ENCODE peak calls at places on chromosomes 6 and 20, in seven cellular contexts. Y is psoas muscle, F is AG10803, A is ovary, K is SW 1271, D is kidney tubule cell, W is heart left ventricle. E is an unnamed sample.

GRCh38 chr6:44569931-44570385 is 182.5 kb downstream of the CDC5L start:
- DNase-seq in Y (peak), F (peak), A (no peak), K (no peak), D (no peak), W (peak), E (no peak)

GRCh38 chr20:61263084-61263695 is 11.1 kb downstream of the CDH4 start:
- DNase-seq in Y (no peak), F (peak), A (no peak), K (peak), D (peak), W (no peak), E (no peak)

GRCh38 chr6:154277578-154278128 is 79.0 kb downstream of the IPCEF1 start:
- DNase-seq in Y (no peak), F (no peak), A (no peak), K (no peak), D (no peak), W (no peak), E (no peak)

GRCh38 chr20:57656821-57657536 is 36.8 kb upstream of the ZBP1 start:
- DNase-seq in Y (peak), F (no peak), A (peak), K (no peak), D (no peak), W (peak), E (peak)

GRCh38 chr6:111764238-111765182 is 108.7 kb downstream of the FYN start:
- DNase-seq in Y (no peak), F (no peak), A (no peak), K (no peak), D (no peak), W (no peak), E (no peak)

GRCh38 chr6:18883268-18883667 is 496.1 kb downstream of the RNF144B start:
- DNase-seq in Y (no peak), F (no peak), A (no peak), K (no peak), D (no peak), W (no peak), E (no peak)

GRCh38 chr6:17907467-17908229 is 79.8 kb downstream of the KIF13A start:
- DNase-seq in Y (peak), F (peak), A (no peak), K (peak), D (peak), W (peak), E (peak)

GRCh38 chr6:140485740-140486467 is 1111.5 kb upstream of the CITED2 start:
- DNase-seq in Y (no peak), F (peak), A (peak), K (peak), D (peak), W (peak), E (no peak)

GRCh38 chr6:108947114-108947854 is 99.1 kb downstream of the ARMC2 start:
- DNase-seq in Y (no peak), F (peak), A (no peak), K (no peak), D (peak), W (no peak), E (no peak)

GRCh38 chr6:30640481-30640880 is 6.5 kb upstream of the C6orf136 start:
- DNase-seq in Y (no peak), F (no peak), A (no peak), K (no peak), D (no peak), W (no peak), E (no peak)

E was measured in sciatic nerve.